ENCODE peak calls at places on chromosome 22, in nine cellular contexts. One of them, this sample, is unnamed.

GRCh38 chr22:50739279-50739691 is 1.3 kb downstream of the ACR start:
- DNase-seq in CD8-positive, alpha-beta memory T cell: no peak
- DNase-seq in stimulated activated CD8-positive, alpha-beta memory T cell treated with anti-CD3 and anti-CD28 coated beads, Interleukin-15, amount 100 ng/mL, for 1 hour: no peak
- DNase-seq in MV-4-11: no peak
- DNase-seq in astrocyte of the spinal cord: no peak
- DNase-seq in tibial artery: no peak
- DNase-seq in SW 1271: no peak
- DNase-seq in NCI-H2081: no peak
- DNase-seq in colonic mucosa: no peak
- DNase-seq in this sample: no peak

GRCh38 chr22:37893583-37893983 is 12.5 kb upstream of the MICALL1 start:
- DNase-seq in CD8-positive, alpha-beta memory T cell: peak
- DNase-seq in astrocyte of the spinal cord: no peak
- DNase-seq in NCI-H2081: no peak
- DNase-seq in SW 1271: no peak
- DNase-seq in tibial artery: no peak
- DNase-seq in colonic mucosa: no peak
- DNase-seq in MV-4-11: no peak
- DNase-seq in stimulated activated CD8-positive, alpha-beta memory T cell treated with anti-CD3 and anti-CD28 coated beads, Interleukin-15, amount 100 ng/mL, for 1 hour: no peak
- DNase-seq in this sample: no peak

GRCh38 chr22:27358096-27358870 is 443.3 kb downstream of the MN1 start:
- DNase-seq in stimulated activated CD8-positive, alpha-beta memory T cell treated with anti-CD3 and anti-CD28 coated beads, Interleukin-15, amount 100 ng/mL, for 1 hour: no peak
- DNase-seq in tibial artery: no peak
- DNase-seq in CD8-positive, alpha-beta memory T cell: no peak
- DNase-seq in SW 1271: no peak
- DNase-seq in MV-4-11: no peak
- DNase-seq in colonic mucosa: no peak
- DNase-seq in NCI-H2081: peak
- DNase-seq in astrocyte of the spinal cord: no peak
- DNase-seq in this sample: no peak

GRCh38 chr22:44023404-44024287 is 456 bp upstream of the PARVB start:
- DNase-seq in NCI-H2081: no peak
- DNase-seq in astrocyte of the spinal cord: peak
- DNase-seq in tibial artery: no peak
- DNase-seq in SW 1271: no peak
- DNase-seq in colonic mucosa: peak
- DNase-seq in CD8-positive, alpha-beta memory T cell: no peak
- DNase-seq in MV-4-11: no peak
- DNase-seq in stimulated activated CD8-positive, alpha-beta memory T cell treated with anti-CD3 and anti-CD28 coated beads, Interleukin-15, amount 100 ng/mL, for 1 hour: no peak
- DNase-seq in this sample: no peak

GRCh38 chr22:49016909-49017768 is 810.5 kb downstream of the BRD1 start:
- DNase-seq in colonic mucosa: no peak
- DNase-seq in stimulated activated CD8-positive, alpha-beta memory T cell treated with anti-CD3 and anti-CD28 coated beads, Interleukin-15, amount 100 ng/mL, for 1 hour: no peak
- DNase-seq in CD8-positive, alpha-beta memory T cell: no peak
- DNase-seq in tibial artery: peak
- DNase-seq in astrocyte of the spinal cord: no peak
- DNase-seq in SW 1271: no peak
- DNase-seq in NCI-H2081: no peak
- DNase-seq in MV-4-11: no peak
- DNase-seq in this sample: no peak

GRCh38 chr22:20437253-20438065 is at the start of gene SCARF2:
- DNase-seq in colonic mucosa: no peak
- DNase-seq in stimulated activated CD8-positive, alpha-beta memory T cell treated with anti-CD3 and anti-CD28 coated beads, Interleukin-15, amount 100 ng/mL, for 1 hour: no peak
- DNase-seq in MV-4-11: no peak
- DNase-seq in CD8-positive, alpha-beta memory T cell: peak
- DNase-seq in NCI-H2081: no peak
- DNase-seq in astrocyte of the spinal cord: peak
- DNase-seq in SW 1271: no peak
- DNase-seq in tibial artery: no peak
- DNase-seq in this sample: no peak

GRCh38 chr22:30206964-30207363 is 39.6 kb downstream of the LIF start:
- DNase-seq in colonic mucosa: no peak
- DNase-seq in NCI-H2081: no peak
- DNase-seq in astrocyte of the spinal cord: peak
- DNase-seq in tibial artery: peak
- DNase-seq in MV-4-11: no peak
- DNase-seq in stimulated activated CD8-positive, alpha-beta memory T cell treated with anti-CD3 and anti-CD28 coated beads, Interleukin-15, amount 100 ng/mL, for 1 hour: no peak
- DNase-seq in CD8-positive, alpha-beta memory T cell: no peak
- DNase-seq in SW 1271: peak
- DNase-seq in this sample: peak

GRCh38 chr22:31626427-31627150 is 35.4 kb downstream of the PISD start:
- DNase-seq in SW 1271: no peak
- DNase-seq in stimulated activated CD8-positive, alpha-beta memory T cell treated with anti-CD3 and anti-CD28 coated beads, Interleukin-15, amount 100 ng/mL, for 1 hour: no peak
- DNase-seq in MV-4-11: no peak
- DNase-seq in astrocyte of the spinal cord: no peak
- DNase-seq in CD8-positive, alpha-beta memory T cell: no peak
- DNase-seq in colonic mucosa: no peak
- DNase-seq in NCI-H2081: no peak
- DNase-seq in tibial artery: no peak
- DNase-seq in this sample: no peak

GRCh38 chr22:49599039-49599438 is 228.6 kb downstream of the BRD1 start:
- DNase-seq in astrocyte of the spinal cord: no peak
- DNase-seq in NCI-H2081: no peak
- DNase-seq in tibial artery: no peak
- DNase-seq in colonic mucosa: no peak
- DNase-seq in MV-4-11: peak
- DNase-seq in stimulated activated CD8-positive, alpha-beta memory T cell treated with anti-CD3 and anti-CD28 coated beads, Interleukin-15, amount 100 ng/mL, for 1 hour: no peak
- DNase-seq in SW 1271: no peak
- DNase-seq in CD8-positive, alpha-beta memory T cell: no peak
- DNase-seq in this sample: no peak

GRCh38 chr22:36606114-36606513 is 77.1 kb upstream of the EIF3D start:
- DNase-seq in SW 1271: no peak
- DNase-seq in NCI-H2081: no peak
- DNase-seq in CD8-positive, alpha-beta memory T cell: no peak
- DNase-seq in colonic mucosa: no peak
- DNase-seq in astrocyte of the spinal cord: no peak
- DNase-seq in MV-4-11: no peak
- DNase-seq in stimulated activated CD8-positive, alpha-beta memory T cell treated with anti-CD3 and anti-CD28 coated beads, Interleukin-15, amount 100 ng/mL, for 1 hour: no peak
- DNase-seq in tibial artery: no peak
- DNase-seq in this sample: no peak

GRCh38 chr22:41092023-41092817 is at the start of gene EP300:
- DNase-seq in CD8-positive, alpha-beta memory T cell: peak
- DNase-seq in SW 1271: peak
- DNase-seq in astrocyte of the spinal cord: peak
- DNase-seq in tibial artery: peak
- DNase-seq in NCI-H2081: peak
- DNase-seq in colonic mucosa: peak
- DNase-seq in MV-4-11: peak
- DNase-seq in stimulated activated CD8-positive, alpha-beta memory T cell treated with anti-CD3 and anti-CD28 coated beads, Interleukin-15, amount 100 ng/mL, for 1 hour: peak
- DNase-seq in this sample: peak

GRCh38 chr22:35904332-35904692 is 124.3 kb downstream of the RBFOX2 start:
- DNase-seq in astrocyte of the spinal cord: no peak
- DNase-seq in colonic mucosa: no peak
- DNase-seq in NCI-H2081: no peak
- DNase-seq in tibial artery: no peak
- DNase-seq in stimulated activated CD8-positive, alpha-beta memory T cell treated with anti-CD3 and anti-CD28 coated beads, Interleukin-15, amount 100 ng/mL, for 1 hour: no peak
- DNase-seq in CD8-positive, alpha-beta memory T cell: no peak
- DNase-seq in MV-4-11: no peak
- DNase-seq in SW 1271: no peak
- DNase-seq in this sample: no peak

GRCh38 chr22:18031670-18032454 is 7.5 kb upstream of the MICAL3 start:
- DNase-seq in stimulated activated CD8-positive, alpha-beta memory T cell treated with anti-CD3 and anti-CD28 coated beads, Interleukin-15, amount 100 ng/mL, for 1 hour: no peak
- DNase-seq in SW 1271: no peak
- DNase-seq in tibial artery: no peak
- DNase-seq in colonic mucosa: no peak
- DNase-seq in NCI-H2081: peak
- DNase-seq in astrocyte of the spinal cord: peak
- DNase-seq in CD8-positive, alpha-beta memory T cell: no peak
- DNase-seq in MV-4-11: no peak
- DNase-seq in this sample: peak

GRCh38 chr22:30425616-30426394 is at the start of gene MTFP1:
- DNase-seq in astrocyte of the spinal cord: peak
- DNase-seq in tibial artery: peak
- DNase-seq in colonic mucosa: peak
- DNase-seq in CD8-positive, alpha-beta memory T cell: peak
- DNase-seq in SW 1271: no peak
- DNase-seq in NCI-H2081: peak
- DNase-seq in stimulated activated CD8-positive, alpha-beta memory T cell treated with anti-CD3 and anti-CD28 coated beads, Interleukin-15, amount 100 ng/mL, for 1 hour: peak
- DNase-seq in MV-4-11: peak
- DNase-seq in this sample: no peak

GRCh38 chr22:40289991-40290459 is 56.3 kb upstream of the ADSL start:
- DNase-seq in NCI-H2081: no peak
- DNase-seq in SW 1271: no peak
- DNase-seq in astrocyte of the spinal cord: peak
- DNase-seq in stimulated activated CD8-positive, alpha-beta memory T cell treated with anti-CD3 and anti-CD28 coated beads, Interleukin-15, amount 100 ng/mL, for 1 hour: peak
- DNase-seq in CD8-positive, alpha-beta memory T cell: peak
- DNase-seq in MV-4-11: peak
- DNase-seq in colonic mucosa: no peak
- DNase-seq in tibial artery: no peak
- DNase-seq in this sample: no peak

GRCh38 chr22:48714231-48714630 is 1113.4 kb downstream of the BRD1 start:
- DNase-seq in tibial artery: no peak
- DNase-seq in SW 1271: no peak
- DNase-seq in CD8-positive, alpha-beta memory T cell: peak
- DNase-seq in stimulated activated CD8-positive, alpha-beta memory T cell treated with anti-CD3 and anti-CD28 coated beads, Interleukin-15, amount 100 ng/mL, for 1 hour: no peak
- DNase-seq in colonic mucosa: no peak
- DNase-seq in MV-4-11: no peak
- DNase-seq in astrocyte of the spinal cord: no peak
- DNase-seq in NCI-H2081: no peak
- DNase-seq in this sample: no peak

GRCh38 chr22:29450222-29450621 is 11.8 kb downstream of the RFPL1 start:
- DNase-seq in colonic mucosa: no peak
- DNase-seq in MV-4-11: no peak
- DNase-seq in NCI-H2081: no peak
- DNase-seq in tibial artery: no peak
- DNase-seq in astrocyte of the spinal cord: no peak
- DNase-seq in stimulated activated CD8-positive, alpha-beta memory T cell treated with anti-CD3 and anti-CD28 coated beads, Interleukin-15, amount 100 ng/mL, for 1 hour: no peak
- DNase-seq in SW 1271: no peak
- DNase-seq in CD8-positive, alpha-beta memory T cell: no peak
- DNase-seq in this sample: no peak